ENCODE peak calls at places on chromosomes 5 and 9, in ten cellular contexts. One of them, this sample, is unnamed.

GRCh38 chr5:57784106-57784505 is 301.5 kb upstream of the ACTBL2 start:
- DNase-seq in globus pallidus: no peak
- DNase-seq in neural progenitor cell: no peak
- DNase-seq in AG04450: no peak
- DNase-seq in GM23248: peak
- DNase-seq in heart left ventricle: no peak
- DNase-seq in posterior vena cava: no peak
- DNase-seq in HT1080: no peak
- DNase-seq in NCI-H1417: no peak
- DNase-seq in T-helper 1 cell: no peak
- DNase-seq in this sample: no peak

GRCh38 chr9:77809552-77809951 is 161.4 kb upstream of the GNA14 start:
- DNase-seq in neural progenitor cell: no peak
- DNase-seq in posterior vena cava: no peak
- DNase-seq in HT1080: no peak
- DNase-seq in globus pallidus: no peak
- DNase-seq in GM23248: no peak
- DNase-seq in T-helper 1 cell: no peak
- DNase-seq in AG04450: no peak
- DNase-seq in heart left ventricle: no peak
- DNase-seq in NCI-H1417: no peak
- DNase-seq in this sample: no peak

GRCh38 chr5:56481998-56482698 is 249.0 kb upstream of the ANKRD55 start:
- DNase-seq in HT1080: no peak
- DNase-seq in posterior vena cava: no peak
- DNase-seq in GM23248: peak
- DNase-seq in T-helper 1 cell: no peak
- DNase-seq in neural progenitor cell: no peak
- DNase-seq in heart left ventricle: no peak
- DNase-seq in NCI-H1417: no peak
- DNase-seq in AG04450: no peak
- DNase-seq in globus pallidus: peak
- DNase-seq in this sample: no peak

GRCh38 chr9:132176338-132176737 is 14.5 kb downstream of the NTNG2 start:
- DNase-seq in T-helper 1 cell: no peak
- DNase-seq in heart left ventricle: no peak
- DNase-seq in NCI-H1417: no peak
- DNase-seq in globus pallidus: no peak
- DNase-seq in HT1080: no peak
- DNase-seq in AG04450: no peak
- DNase-seq in neural progenitor cell: no peak
- DNase-seq in GM23248: no peak
- DNase-seq in posterior vena cava: no peak
- DNase-seq in this sample: no peak

GRCh38 chr9:78436873-78437272 is 139.9 kb downstream of the PSAT1 start:
- DNase-seq in T-helper 1 cell: no peak
- DNase-seq in posterior vena cava: no peak
- DNase-seq in heart left ventricle: no peak
- DNase-seq in neural progenitor cell: no peak
- DNase-seq in GM23248: no peak
- DNase-seq in HT1080: no peak
- DNase-seq in NCI-H1417: no peak
- DNase-seq in AG04450: no peak
- DNase-seq in globus pallidus: no peak
- DNase-seq in this sample: no peak

GRCh38 chr5:169956756-169957155 is 23.5 kb downstream of the INSYN2B start:
- DNase-seq in AG04450: no peak
- DNase-seq in NCI-H1417: no peak
- DNase-seq in GM23248: peak
- DNase-seq in heart left ventricle: no peak
- DNase-seq in neural progenitor cell: no peak
- DNase-seq in globus pallidus: peak
- DNase-seq in T-helper 1 cell: no peak
- DNase-seq in posterior vena cava: no peak
- DNase-seq in HT1080: peak
- DNase-seq in this sample: no peak

GRCh38 chr5:34658023-34658422 is 1.9 kb downstream of the RAI14 start:
- DNase-seq in GM23248: peak
- DNase-seq in heart left ventricle: no peak
- DNase-seq in neural progenitor cell: no peak
- DNase-seq in T-helper 1 cell: no peak
- DNase-seq in AG04450: no peak
- DNase-seq in HT1080: peak
- DNase-seq in NCI-H1417: no peak
- DNase-seq in posterior vena cava: no peak
- DNase-seq in globus pallidus: no peak
- DNase-seq in this sample: no peak

GRCh38 chr5:150291388-150292385 is 2.1 kb upstream of the CAMK2A start:
- DNase-seq in HT1080: no peak
- DNase-seq in AG04450: no peak
- DNase-seq in heart left ventricle: no peak
- DNase-seq in posterior vena cava: no peak
- DNase-seq in T-helper 1 cell: no peak
- DNase-seq in globus pallidus: no peak
- DNase-seq in NCI-H1417: no peak
- DNase-seq in GM23248: no peak
- DNase-seq in neural progenitor cell: no peak
- DNase-seq in this sample: no peak

GRCh38 chr9:18746631-18747030 is 272.7 kb downstream of the ADAMTSL1 start:
- DNase-seq in GM23248: no peak
- DNase-seq in HT1080: no peak
- DNase-seq in globus pallidus: peak
- DNase-seq in posterior vena cava: no peak
- DNase-seq in T-helper 1 cell: no peak
- DNase-seq in heart left ventricle: no peak
- DNase-seq in NCI-H1417: no peak
- DNase-seq in AG04450: no peak
- DNase-seq in neural progenitor cell: peak
- DNase-seq in this sample: no peak

This sample was measured in naive thymus-derived CD8-positive, alpha-beta T cell.